ENCODE peak calls at places on chromosomes 12 and 14, in ten cellular contexts. One of them, this sample, is unnamed.

GRCh38 chr14:26719514-26719913 is 121.7 kb upstream of the NOVA1 start:
- DNase-seq in vagina: no peak
- DNase-seq in heart left ventricle: no peak
- DNase-seq in Peyer's patch: no peak
- DNase-seq in ovary: no peak
- DNase-seq in body of pancreas: no peak
- DNase-seq in esophagus squamous epithelium: no peak
- DNase-seq in transverse colon: no peak
- DNase-seq in sigmoid colon: no peak
- DNase-seq in IMR-90: peak; percentile 38
- DNase-seq in this sample: no peak

GRCh38 chr12:69987453-69988102 is 162.6 kb downstream of the MYRFL start:
- DNase-seq in ovary: no peak
- DNase-seq in sigmoid colon: no peak
- DNase-seq in esophagus squamous epithelium: no peak
- DNase-seq in body of pancreas: peak; percentile 51
- DNase-seq in Peyer's patch: peak; percentile 76
- DNase-seq in vagina: no peak
- DNase-seq in heart left ventricle: no peak
- DNase-seq in transverse colon: peak; percentile 64
- DNase-seq in IMR-90: peak; percentile 94
- DNase-seq in this sample: no peak

GRCh38 chr12:131716282-131716681 is 5.4 kb downstream of the SFSWAP start:
- DNase-seq in body of pancreas: no peak
- DNase-seq in sigmoid colon: no peak
- DNase-seq in ovary: no peak
- DNase-seq in Peyer's patch: no peak
- DNase-seq in esophagus squamous epithelium: no peak
- DNase-seq in IMR-90: no peak
- DNase-seq in transverse colon: no peak
- DNase-seq in heart left ventricle: no peak
- DNase-seq in vagina: no peak
- DNase-seq in this sample: no peak

GRCh38 chr12:54385251-54385914 is 850 bp upstream of the ZNF385A start:
- DNase-seq in ovary: no peak
- DNase-seq in heart left ventricle: no peak
- DNase-seq in vagina: no peak
- DNase-seq in Peyer's patch: no peak
- DNase-seq in transverse colon: no peak
- DNase-seq in esophagus squamous epithelium: no peak
- DNase-seq in body of pancreas: no peak
- DNase-seq in IMR-90: no peak
- DNase-seq in sigmoid colon: no peak
- DNase-seq in this sample: no peak

GRCh38 chr14:68733086-68733621 is 59.7 kb downstream of the ZFP36L1 start:
- DNase-seq in sigmoid colon: no peak
- DNase-seq in heart left ventricle: no peak
- DNase-seq in IMR-90: no peak
- DNase-seq in vagina: no peak
- DNase-seq in body of pancreas: no peak
- DNase-seq in esophagus squamous epithelium: no peak
- DNase-seq in Peyer's patch: no peak
- DNase-seq in transverse colon: no peak
- DNase-seq in ovary: no peak
- DNase-seq in this sample: no peak

GRCh38 chr12:122062832-122063690 is 15.5 kb upstream of the MLXIP start:
- DNase-seq in esophagus squamous epithelium: no peak
- DNase-seq in IMR-90: peak; percentile 66
- DNase-seq in sigmoid colon: peak; percentile 95
- DNase-seq in heart left ventricle: peak; percentile 56
- DNase-seq in transverse colon: peak; percentile 71
- DNase-seq in ovary: peak; percentile 82
- DNase-seq in Peyer's patch: peak; percentile 74
- DNase-seq in body of pancreas: peak; percentile 78
- DNase-seq in vagina: no peak
- DNase-seq in this sample: peak; percentile 74

GRCh38 chr12:52389313-52390207 is 4.1 kb upstream of the KRT84 start:
- DNase-seq in transverse colon: no peak
- DNase-seq in vagina: no peak
- DNase-seq in body of pancreas: no peak
- DNase-seq in IMR-90: no peak
- DNase-seq in ovary: no peak
- DNase-seq in esophagus squamous epithelium: no peak
- DNase-seq in Peyer's patch: no peak
- DNase-seq in sigmoid colon: peak; percentile 48
- DNase-seq in heart left ventricle: no peak
- DNase-seq in this sample: no peak

GRCh38 chr12:98736352-98737326 is 91.5 kb downstream of the APAF1 start:
- DNase-seq in heart left ventricle: no peak
- DNase-seq in transverse colon: no peak
- DNase-seq in ovary: no peak
- DNase-seq in esophagus squamous epithelium: no peak
- DNase-seq in IMR-90: peak; percentile 57
- DNase-seq in Peyer's patch: no peak
- DNase-seq in body of pancreas: peak; percentile 20
- DNase-seq in sigmoid colon: no peak
- DNase-seq in vagina: no peak
- DNase-seq in this sample: peak; percentile 65

GRCh38 chr14:77203611-77204456 is 22.2 kb downstream of the TMEM63C start:
- DNase-seq in IMR-90: no peak
- DNase-seq in transverse colon: no peak
- DNase-seq in esophagus squamous epithelium: no peak
- DNase-seq in vagina: no peak
- DNase-seq in heart left ventricle: no peak
- DNase-seq in ovary: no peak
- DNase-seq in body of pancreas: no peak
- DNase-seq in Peyer's patch: no peak
- DNase-seq in sigmoid colon: no peak
- DNase-seq in this sample: no peak

GRCh38 chr14:99258884-99259283 is 13.1 kb downstream of the BCL11B start:
- DNase-seq in esophagus squamous epithelium: no peak
- DNase-seq in heart left ventricle: no peak
- DNase-seq in IMR-90: no peak
- DNase-seq in body of pancreas: no peak
- DNase-seq in transverse colon: no peak
- DNase-seq in ovary: no peak
- DNase-seq in sigmoid colon: no peak
- DNase-seq in Peyer's patch: no peak
- DNase-seq in vagina: no peak
- DNase-seq in this sample: no peak

GRCh38 chr14:100155049-100155621 is 4.3 kb downstream of the DEGS2 start:
- DNase-seq in transverse colon: peak; percentile 63
- DNase-seq in heart left ventricle: no peak
- DNase-seq in ovary: no peak
- DNase-seq in sigmoid colon: no peak
- DNase-seq in Peyer's patch: peak; percentile 76
- DNase-seq in esophagus squamous epithelium: no peak
- DNase-seq in IMR-90: no peak
- DNase-seq in vagina: no peak
- DNase-seq in body of pancreas: no peak
- DNase-seq in this sample: peak; percentile 82

GRCh38 chr14:103846569-103847438 is 571 bp downstream of the PPP1R13B start:
- DNase-seq in Peyer's patch: peak; percentile 61
- DNase-seq in transverse colon: peak; percentile 52
- DNase-seq in esophagus squamous epithelium: no peak
- DNase-seq in sigmoid colon: peak; percentile 69
- DNase-seq in IMR-90: no peak
- DNase-seq in heart left ventricle: peak; percentile 66
- DNase-seq in body of pancreas: peak; percentile 58
- DNase-seq in ovary: peak; percentile 74
- DNase-seq in vagina: no peak
- DNase-seq in this sample: peak; percentile 62

GRCh38 chr12:51871126-51871525 is 16.8 kb upstream of the ANKRD33 start:
- DNase-seq in body of pancreas: no peak
- DNase-seq in vagina: no peak
- DNase-seq in esophagus squamous epithelium: no peak
- DNase-seq in Peyer's patch: no peak
- DNase-seq in sigmoid colon: no peak
- DNase-seq in heart left ventricle: peak; percentile 52
- DNase-seq in ovary: no peak
- DNase-seq in transverse colon: no peak
- DNase-seq in IMR-90: no peak
- DNase-seq in this sample: no peak

GRCh38 chr12:69620921-69621320 is 10.2 kb upstream of the LRRC10 start:
- DNase-seq in ovary: no peak
- DNase-seq in transverse colon: no peak
- DNase-seq in esophagus squamous epithelium: no peak
- DNase-seq in heart left ventricle: no peak
- DNase-seq in Peyer's patch: no peak
- DNase-seq in sigmoid colon: no peak
- DNase-seq in IMR-90: no peak
- DNase-seq in vagina: no peak
- DNase-seq in body of pancreas: no peak
- DNase-seq in this sample: no peak

GRCh38 chr12:552466-552865 is 92.7 kb downstream of the B4GALNT3 start:
- DNase-seq in heart left ventricle: peak; percentile 44
- DNase-seq in Peyer's patch: no peak
- DNase-seq in esophagus squamous epithelium: no peak
- DNase-seq in transverse colon: no peak
- DNase-seq in sigmoid colon: no peak
- DNase-seq in body of pancreas: no peak
- DNase-seq in ovary: no peak
- DNase-seq in IMR-90: no peak
- DNase-seq in vagina: no peak
- DNase-seq in this sample: no peak

GRCh38 chr14:24311837-24312615 is 724 bp downstream of the LTB4R start:
- DNase-seq in ovary: no peak
- DNase-seq in vagina: no peak
- DNase-seq in heart left ventricle: no peak
- DNase-seq in IMR-90: no peak
- DNase-seq in transverse colon: no peak
- DNase-seq in Peyer's patch: no peak
- DNase-seq in sigmoid colon: no peak
- DNase-seq in esophagus squamous epithelium: no peak
- DNase-seq in body of pancreas: peak; percentile 56
- DNase-seq in this sample: peak; percentile 52

DNA sequence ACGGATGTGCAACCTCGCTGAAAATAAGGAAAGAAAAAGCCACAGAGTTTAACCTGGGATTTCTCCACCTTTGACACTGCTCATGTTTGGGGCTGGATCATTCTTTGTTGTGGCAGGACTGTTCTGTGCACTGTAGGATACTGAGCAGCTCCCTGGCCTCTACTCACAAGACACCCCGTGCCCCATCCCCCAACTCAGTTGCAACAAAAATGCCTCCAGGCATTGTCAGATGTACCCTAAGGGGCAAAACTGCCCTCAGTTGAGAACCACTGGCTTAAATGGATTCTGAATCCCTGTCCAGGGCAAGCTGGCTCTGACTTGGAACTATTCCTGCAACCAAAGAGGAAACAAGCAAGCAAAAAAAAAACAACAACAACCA is 2.1 kb downstream of the GLTP start:
- DNase-seq in IMR-90: no peak
- DNase-seq in body of pancreas: no peak
- DNase-seq in esophagus squamous epithelium: no peak
- DNase-seq in transverse colon: no peak
- DNase-seq in sigmoid colon: no peak
- DNase-seq in heart left ventricle: no peak
- DNase-seq in Peyer's patch: no peak
- DNase-seq in vagina: no peak
- DNase-seq in ovary: no peak
- DNase-seq in this sample: no peak
- H3K27ac ChIP-seq in IMR-90: no peak overlapping the region
- H3K27ac ChIP-seq in body of pancreas: no peak overlapping the region
- H3K27ac ChIP-seq in esophagus squamous epithelium: peak overlapping the region; percentile 98
- H3K27ac ChIP-seq in transverse colon: no peak overlapping the region
- H3K27ac ChIP-seq in sigmoid colon: no peak overlapping the region
- H3K27ac ChIP-seq in heart left ventricle: no peak overlapping the region
- H3K27ac ChIP-seq in Peyer's patch: no peak overlapping the region
- H3K27ac ChIP-seq in vagina: no peak overlapping the region
- H3K27ac ChIP-seq in ovary: no peak overlapping the region
- H3K27ac ChIP-seq in this sample: no peak overlapping the region

GRCh38 chr14:65210118-65210826 is 108.0 kb upstream of the MAX start:
- DNase-seq in esophagus squamous epithelium: no peak
- DNase-seq in transverse colon: no peak
- DNase-seq in sigmoid colon: no peak
- DNase-seq in Peyer's patch: no peak
- DNase-seq in IMR-90: peak; percentile 29
- DNase-seq in vagina: no peak
- DNase-seq in ovary: no peak
- DNase-seq in heart left ventricle: no peak
- DNase-seq in body of pancreas: no peak
- DNase-seq in this sample: no peak
- TF ChIP-seq POLR2A in esophagus squamous epithelium: no peak
- TF ChIP-seq POLR2A in transverse colon: no peak
- TF ChIP-seq POLR2A in sigmoid colon: no peak
- TF ChIP-seq POLR2A in Peyer's patch: no peak
- TF ChIP-seq POLR2A in IMR-90: no peak
- TF ChIP-seq POLR2A in vagina: no peak
- TF ChIP-seq POLR2A in ovary: no peak
- TF ChIP-seq POLR2A in heart left ventricle: no peak
- TF ChIP-seq POLR2A in body of pancreas: no peak
- TF ChIP-seq POLR2A in this sample: no peak

DNA sequence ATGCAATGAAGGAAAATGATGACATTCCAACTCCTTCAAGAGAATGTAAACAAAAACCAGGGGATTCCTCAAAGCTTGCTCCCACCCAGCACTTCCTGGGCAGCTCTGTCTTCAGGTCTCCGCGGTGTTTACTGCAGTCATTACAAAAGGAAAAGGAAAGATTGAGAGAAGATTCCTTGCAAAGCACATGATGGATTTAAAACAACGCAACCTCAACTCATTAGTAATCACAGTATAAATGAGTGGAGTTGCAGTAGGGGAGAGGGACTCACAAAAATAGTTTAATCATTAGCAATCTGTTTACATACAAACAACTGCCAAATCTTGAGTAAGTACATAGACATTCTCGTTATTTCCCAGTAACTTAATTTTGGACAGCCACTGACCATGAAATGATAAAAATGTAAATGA is 49.7 kb upstream of the OVCH1 start:
- DNase-seq in body of pancreas: no peak
- DNase-seq in heart left ventricle: no peak
- DNase-seq in vagina: no peak
- DNase-seq in IMR-90: peak; percentile 85
- DNase-seq in esophagus squamous epithelium: no peak
- DNase-seq in ovary: no peak
- DNase-seq in Peyer's patch: no peak
- DNase-seq in sigmoid colon: no peak
- DNase-seq in transverse colon: no peak
- DNase-seq in this sample: no peak
- H3K27ac ChIP-seq in body of pancreas: no peak overlapping the region
- H3K27ac ChIP-seq in heart left ventricle: no peak overlapping the region
- H3K27ac ChIP-seq in vagina: peak overlapping the region; percentile 47
- H3K27ac ChIP-seq in IMR-90: peak overlapping the region; percentile 8
- H3K27ac ChIP-seq in esophagus squamous epithelium: no peak overlapping the region
- H3K27ac ChIP-seq in ovary: no peak overlapping the region
- H3K27ac ChIP-seq in Peyer's patch: peak overlapping the region; percentile 10
- H3K27ac ChIP-seq in sigmoid colon: no peak overlapping the region
- H3K27ac ChIP-seq in transverse colon: peak overlapping the region; percentile 49
- H3K27ac ChIP-seq in this sample: no peak overlapping the region

DNA sequence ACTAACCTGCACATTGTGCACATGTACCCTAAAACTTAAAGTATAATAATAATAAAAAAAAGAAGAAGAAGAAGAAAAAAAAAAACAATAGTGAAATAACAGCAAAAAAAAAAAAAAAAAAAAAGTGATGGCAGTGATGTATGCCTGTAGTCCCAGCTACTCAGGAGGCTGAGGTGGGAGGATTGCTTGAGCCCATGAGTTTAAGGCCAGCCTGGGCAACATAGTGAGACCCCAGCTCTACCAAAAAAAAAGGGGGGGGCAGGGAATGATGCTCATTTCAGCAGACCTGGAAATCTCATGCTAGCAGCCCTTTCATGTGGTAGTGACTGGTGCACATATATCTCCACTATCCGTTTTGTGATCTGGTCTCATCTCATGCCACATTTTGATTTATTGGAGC is 20.8 kb downstream of the TRAFD1 start:
- DNase-seq in heart left ventricle: no peak
- DNase-seq in transverse colon: no peak
- DNase-seq in Peyer's patch: no peak
- DNase-seq in ovary: no peak
- DNase-seq in body of pancreas: no peak
- DNase-seq in esophagus squamous epithelium: no peak
- DNase-seq in vagina: no peak
- DNase-seq in IMR-90: no peak
- DNase-seq in sigmoid colon: no peak
- DNase-seq in this sample: no peak
- TF ChIP-seq POLR2A in heart left ventricle: no peak
- TF ChIP-seq POLR2A in transverse colon: no peak
- TF ChIP-seq POLR2A in Peyer's patch: no peak
- TF ChIP-seq POLR2A in ovary: no peak
- TF ChIP-seq POLR2A in body of pancreas: no peak
- TF ChIP-seq POLR2A in esophagus squamous epithelium: no peak
- TF ChIP-seq POLR2A in vagina: no peak
- TF ChIP-seq POLR2A in IMR-90: no peak
- TF ChIP-seq POLR2A in sigmoid colon: no peak
- TF ChIP-seq POLR2A in this sample: no peak